ENCODE peak calls at places on chromosomes 16 and 17, in four cellular contexts. O is iris pigment epithelial cell; X is A549; V is activated naive CD4-positive, alpha-beta T cell. R is an unnamed sample.

GRCh38 chr17:19986941-19987714 is 9.5 kb upstream of the AKAP10 start:
- DNase-seq in V (no peak), O (no peak), X (no peak), R (no peak)

GRCh38 chr16:85643631-85644030 is 30.5 kb downstream of the GSE1 start:
- DNase-seq in X (no peak), V (no peak), O (no peak), R (no peak)

GRCh38 chr17:4577386-4577993 is 6.8 kb upstream of the SMTNL2 start:
- DNase-seq in X (no peak), V (no peak), O (no peak), R (no peak)

GRCh38 chr16:67415872-67416793 is at the start of gene ZDHHC1:
- DNase-seq in X (peak), O (peak), V (no peak), R (no peak)

GRCh38 chr16:24151482-24151939 is 104.6 kb upstream of the CACNG3 start:
- DNase-seq in O (no peak), V (no peak), X (no peak), R (no peak)

GRCh38 chr17:80805032-80805751 is 186.4 kb upstream of the CHMP6 start:
- DNase-seq in O (peak), X (no peak), V (no peak), R (peak)

GRCh38 chr16:2691491-2692248 is 9.3 kb downstream of the KCTD5 start:
- DNase-seq in O (no peak), V (no peak), X (no peak), R (no peak)

GRCh38 chr16:16828913-16829398 is 450.0 kb downstream of the NPIPA7 start:
- DNase-seq in V (no peak), O (no peak), X (peak), R (no peak)

GRCh38 chr16:23369416-23369815 is 67.3 kb downstream of the SCNN1B start:
- DNase-seq in V (no peak), O (no peak), X (no peak), R (no peak)

GRCh38 chr16:69481901-69482341 is 57.5 kb downstream of the CYB5B start:
- DNase-seq in O (peak), X (no peak), V (no peak), R (peak)

GRCh38 chr17:12554251-12554650 is 111.4 kb upstream of the MYOCD start:
- DNase-seq in O (no peak), X (no peak), V (no peak), R (no peak)

GRCh38 chr16:2751577-2752034 is 832 bp upstream of the SRRM2 start:
- DNase-seq in X (no peak), O (no peak), V (no peak), R (no peak)

GRCh38 chr17:77613627-77614026 is 344.9 kb upstream of the TNRC6C start:
- DNase-seq in O (no peak), V (no peak), X (no peak), R (no peak)

GRCh38 chr17:78798695-78799559 is 16.9 kb upstream of the CYTH1 start:
- DNase-seq in X (peak), O (peak), V (no peak), R (no peak)

GRCh38 chr16:29815032-29815721 is 775 bp upstream of the PAGR1 start:
- DNase-seq in X (no peak), V (peak), O (no peak), R (no peak)

GRCh38 chr16:424033-424622 is 1.3 kb upstream of the RAB11FIP3 start:
- DNase-seq in V (no peak), O (peak), X (peak), R (peak)

GRCh38 chr17:57461082-57461481 is 204.8 kb downstream of the MSI2 start:
- DNase-seq in X (no peak), O (no peak), V (no peak), R (no peak)

GRCh38 chr17:18361837-18362380 is 1.4 kb downstream of the SHMT1 start:
- DNase-seq in X (no peak), V (no peak), O (no peak), R (no peak)

GRCh38 chr17:11430766-11431165 is 167.5 kb upstream of the DNAH9 start:
- DNase-seq in O (no peak), X (no peak), V (no peak), R (no peak)

GRCh38 chr17:73743802-73744201 is 99.6 kb upstream of the SDK2 start:
- DNase-seq in V (no peak), O (no peak), X (no peak), R (no peak)

GRCh38 chr17:44960654-44961053 is 7.4 kb downstream of the C1QL1 start:
- DNase-seq in X (peak), O (no peak), V (no peak), R (no peak)

GRCh38 chr16:3171181-3171854 is 16.7 kb upstream of the OR1F1 start:
- DNase-seq in X (no peak), O (no peak), V (no peak), R (no peak)

GRCh38 chr16:85587763-85588474 is 25.2 kb upstream of the GSE1 start:
- DNase-seq in O (no peak), V (no peak), X (no peak), R (no peak)

GRCh38 chr17:57257213-57257873 is 1.0 kb downstream of the MSI2 start:
- DNase-seq in V (no peak), X (no peak), O (no peak), R (no peak)

GRCh38 chr17:75876190-75876937 is 2.0 kb downstream of the TRIM47 start:
- DNase-seq in X (peak), O (no peak), V (no peak), R (no peak)

GRCh38 chr16:1426734-1427451 is 4.0 kb upstream of the PERCC1 start:
- DNase-seq in O (no peak), V (no peak), X (no peak), R (no peak)

GRCh38 chr17:42530952-42531454 is 5.0 kb upstream of the NAGLU start:
- DNase-seq in X (no peak), O (no peak), V (no peak), R (no peak)